ENCODE peak calls at places on chromosomes 2 and 18, in ten cellular contexts. K is fibroblast of the conjunctiva; R is stimulated activated CD8-positive, alpha-beta memory T cell treated with anti-CD3 and anti-CD28 coated beads, Interleukin-15, amount 100 ng/mL, for 24 hours; C is hypothalamus; T is A172; P is head of caudate nucleus; N is SW 1271; H is SJSA1; G is neural progenitor cell; U is IMR-90. Z is an unnamed sample.

GRCh38 chr2:27988718-27989117 is 98.2 kb downstream of the BABAM2 start:
- DNase-seq in P (no peak), T (no peak), U (no peak), N (no peak), R (no peak), H (no peak), C (no peak), K (no peak), G (no peak), Z (no peak)

GRCh38 chr2:186570587-186570986 is 19.3 kb upstream of the ITGAV start:
- DNase-seq in R (no peak), G (peak), C (no peak), N (peak), U (peak), H (peak), K (no peak), T (peak), P (no peak), Z (no peak)

GRCh38 chr18:58417752-58418151 is 211.1 kb downstream of the ALPK2 start:
- DNase-seq in H (no peak), R (no peak), K (peak), N (no peak), T (peak), C (no peak), G (no peak), U (peak), P (no peak), Z (no peak)

GRCh38 chr2:26521054-26521912 is 43.4 kb upstream of the OTOF start:
- DNase-seq in C (no peak), N (peak), G (peak), H (no peak), T (peak), R (no peak), P (no peak), U (no peak), K (no peak), Z (peak)

GRCh38 chr18:55449412-55450140 is 138.4 kb downstream of the TCF4 start:
- DNase-seq in T (no peak), K (no peak), U (no peak), C (no peak), P (no peak), H (no peak), N (no peak), R (no peak), G (no peak), Z (no peak)

GRCh38 chr18:78722959-78723706 is 256.5 kb upstream of the SALL3 start:
- DNase-seq in P (peak), G (no peak), K (no peak), T (no peak), U (no peak), N (no peak), R (no peak), H (no peak), C (no peak), Z (no peak)

GRCh38 chr2:219968685-219969345 is 341.4 kb downstream of the SLC4A3 start:
- DNase-seq in C (no peak), U (peak), H (peak), K (no peak), P (peak), R (no peak), G (no peak), T (peak), N (no peak), Z (no peak)

GRCh38 chr18:6752200-6752873 is 22.8 kb downstream of the ARHGAP28 start:
- DNase-seq in T (peak), N (no peak), C (no peak), P (no peak), K (no peak), U (peak), R (no peak), H (peak), G (peak), Z (peak)

GRCh38 chr2:86238354-86238753 is 39.1 kb downstream of the MRPL35 start:
- DNase-seq in C (no peak), U (no peak), N (no peak), P (no peak), T (no peak), G (no peak), K (no peak), H (no peak), R (no peak), Z (no peak)

GRCh38 chr2:145022671-145023330 is 502.9 kb upstream of the ZEB2 start:
- DNase-seq in H (no peak), N (no peak), C (no peak), K (no peak), T (peak), G (no peak), U (peak), R (no peak), P (no peak), Z (no peak)

GRCh38 chr2:6356127-6356761 is 509.5 kb downstream of the CMPK2 start:
- DNase-seq in P (no peak), N (no peak), H (no peak), K (no peak), R (no peak), G (no peak), T (no peak), C (no peak), U (no peak), Z (no peak)

GRCh38 chr18:74248189-74248975 is 43.4 kb downstream of the CYB5A start:
- DNase-seq in U (no peak), C (no peak), H (no peak), G (no peak), T (no peak), R (no peak), K (no peak), P (no peak), N (no peak), Z (no peak)

GRCh38 chr2:241730679-241731293 is 3.6 kb upstream of the D2HGDH start:
- DNase-seq in U (no peak), C (no peak), R (no peak), K (no peak), H (no peak), N (no peak), T (no peak), G (no peak), P (no peak), Z (no peak)

GRCh38 chr2:214261683-214262082 is 149.2 kb upstream of the VWC2L start:
- DNase-seq in R (no peak), K (no peak), T (no peak), P (no peak), N (no peak), U (peak), H (no peak), G (no peak), C (no peak), Z (no peak)

GRCh38 chr2:238999290-238999741 is 151.4 kb downstream of the TWIST2 start:
- DNase-seq in R (no peak), G (no peak), T (no peak), K (no peak), U (no peak), P (no peak), C (no peak), N (no peak), H (peak), Z (no peak)

GRCh38 chr2:84451579-84451978 is 7.5 kb downstream of the SUCLG1 start:
- DNase-seq in R (no peak), U (no peak), C (no peak), N (no peak), H (no peak), G (no peak), T (no peak), K (no peak), P (no peak), Z (no peak)

GRCh38 chr2:61465045-61465444 is 5.8 kb downstream of the USP34 start:
- DNase-seq in K (no peak), G (no peak), U (no peak), N (no peak), P (no peak), H (no peak), C (no peak), T (no peak), R (no peak), Z (no peak)

GRCh38 chr18:22939649-22940048 is 6.5 kb downstream of the RBBP8 start:
- DNase-seq in N (no peak), P (no peak), G (no peak), R (no peak), U (no peak), K (no peak), T (no peak), C (no peak), H (no peak), Z (no peak)

GRCh38 chr2:198127627-198128026 is 323.2 kb downstream of the PLCL1 start:
- DNase-seq in N (peak), R (no peak), G (peak), K (peak), P (peak), U (peak), C (peak), H (no peak), T (peak), Z (peak)

GRCh38 chr2:44136186-44136585 is 32.5 kb upstream of the PPM1B start:
- DNase-seq in C (no peak), N (peak), H (no peak), G (no peak), T (peak), K (no peak), U (peak), P (no peak), R (no peak), Z (no peak)

Z was measured in iPS-NIHi11.